ENCODE peak calls at places on chromosomes 7 and 10, in four cellular contexts. L is skeletal muscle cell; G is activated CD8-positive, alpha-beta memory T cell treated with anti-CD3 and anti-CD28 coated beads for 24 hours; V is NCI-H1694 treated with DMSO at 0.1 percent for 48 hours. X is an unnamed sample.

GRCh38 chr7:70657989-70658578 is 473.9 kb upstream of the GALNT17 start:
- DNase-seq in L (no peak), G (no peak), V (no peak), X (no peak)

GRCh38 chr7:83486957-83487356 is 162.0 kb downstream of the SEMA3E start:
- DNase-seq in L (no peak), G (no peak), V (no peak), X (no peak)

GRCh38 chr7:45368129-45368807 is 205.9 kb upstream of the ADCY1 start:
- DNase-seq in L (no peak), G (no peak), V (no peak), X (no peak)

GRCh38 chr10:79295593-79295992 is 51.7 kb upstream of the PPIF start:
- DNase-seq in L (no peak), G (no peak), V (no peak), X (no peak)

GRCh38 chr10:1424648-1425047 is 312.7 kb downstream of the ADARB2 start:
- DNase-seq in L (no peak), G (no peak), V (no peak), X (peak)

GRCh38 chr10:110007171-110007700 is 548 bp upstream of the ADD3 start:
- DNase-seq in L (no peak), G (no peak), V (no peak), X (no peak)

GRCh38 chr7:2417981-2418481 is 14.6 kb downstream of the CHST12 start:
- DNase-seq in L (no peak), G (peak), V (no peak), X (no peak)

GRCh38 chr10:58951750-58952149 is 224.7 kb upstream of the PHYHIPL start:
- DNase-seq in L (no peak), G (no peak), V (no peak), X (no peak)

GRCh38 chr10:74821501-74821900 is 4.9 kb upstream of the KAT6B start:
- DNase-seq in L (no peak), G (no peak), V (no peak), X (no peak)

GRCh38 chr10:120979435-120980315 is 128.5 kb downstream of the WDR11 start:
- DNase-seq in L (no peak), G (no peak), V (no peak), X (peak)